ENCODE peak calls at places on chromosomes 11 and 22, in eight cellular contexts. Y, Z, X, M, H, L, N and K are unnamed samples.

GRCh38 chr11:46248270-46249102 is 29.0 kb upstream of the CREB3L1 start:
- DNase-seq in H (peak), Z (no peak), X (no peak), M (no peak), N (no peak), Y (peak), L (no peak), K (no peak)

GRCh38 chr11:69209038-69209350 is 53.3 kb downstream of the SMIM38 start:
- DNase-seq in X (no peak), Y (no peak), L (no peak), N (no peak), M (peak), Z (no peak), H (no peak), K (no peak)

GRCh38 chr11:39374963-39375698 is 2084.3 kb downstream of the LRRC4C start:
- DNase-seq in H (peak), L (peak), M (no peak), Y (peak), N (no peak), Z (no peak), X (no peak), K (no peak)

GRCh38 chr22:47188337-47189055 is 426.0 kb downstream of the TBC1D22A start:
- DNase-seq in H (no peak), X (peak), N (no peak), Z (peak), L (no peak), Y (no peak), M (peak), K (no peak)

GRCh38 chr11:115848614-115849013 is 344.4 kb upstream of the CADM1 start:
- DNase-seq in Z (no peak), M (no peak), Y (no peak), X (no peak), H (no peak), N (no peak), L (no peak), K (no peak)

GRCh38 chr11:79092791-79093313 is 348.0 kb downstream of the TENM4 start:
- DNase-seq in X (no peak), M (no peak), L (peak), Z (no peak), Y (peak), N (no peak), H (peak), K (no peak)

GRCh38 chr11:27472398-27473016 is at the start of gene LGR4:
- DNase-seq in X (peak), Y (peak), N (peak), L (peak), Z (peak), M (peak), H (peak), K (peak)

GRCh38 chr22:20750461-20751184 is 23.3 kb upstream of the SERPIND1 start:
- DNase-seq in X (peak), H (peak), N (peak), Z (peak), M (no peak), L (peak), Y (peak), K (no peak)

GRCh38 chr11:125724125-125724524 is 22.0 kb upstream of the PATE1 start:
- DNase-seq in M (no peak), N (no peak), L (no peak), X (no peak), H (no peak), Y (peak), Z (no peak), K (no peak)
- TF ChIP-seq CTCF in M (no peak), N (no peak), L (no peak), X (no peak), H (no peak), Y (peak), Z (no peak), K (peak)

DNA sequence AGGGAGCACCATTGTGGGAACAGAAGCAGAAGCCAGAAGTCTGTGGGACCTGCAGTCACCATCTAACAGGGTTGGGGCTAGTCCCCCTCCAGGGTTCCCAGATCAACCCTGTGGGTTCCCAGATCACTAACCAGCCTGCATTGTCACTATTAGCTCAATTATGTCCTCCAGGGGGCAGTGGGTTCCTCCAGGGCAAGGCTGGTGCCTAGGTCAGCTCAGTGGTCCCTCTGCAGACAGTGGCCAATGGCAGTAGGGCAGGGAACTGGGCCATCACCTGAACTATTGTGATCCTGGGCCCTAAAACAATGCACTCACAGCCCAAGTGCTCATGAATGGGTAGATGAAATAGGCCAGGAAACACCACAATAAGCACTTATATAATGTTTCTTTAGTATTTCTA is 18.8 kb upstream of the PRSS23 start:
- DNase-seq in Y (no peak), M (no peak), X (no peak), L (no peak), N (no peak), Z (no peak), H (no peak), K (no peak)
- TF ChIP-seq CTCF in Y (no peak), M (no peak), X (no peak), L (no peak), N (no peak), Z (no peak), H (no peak), K (no peak)

GRCh38 chr11:103737791-103738190 is 298.6 kb upstream of the DDI1 start:
- DNase-seq in N (no peak), L (no peak), M (no peak), H (no peak), Y (no peak), X (no peak), Z (no peak), K (no peak)
- TF ChIP-seq CTCF in N (no peak), L (no peak), M (no peak), H (no peak), Y (no peak), X (no peak), Z (no peak), K (no peak)

DNA sequence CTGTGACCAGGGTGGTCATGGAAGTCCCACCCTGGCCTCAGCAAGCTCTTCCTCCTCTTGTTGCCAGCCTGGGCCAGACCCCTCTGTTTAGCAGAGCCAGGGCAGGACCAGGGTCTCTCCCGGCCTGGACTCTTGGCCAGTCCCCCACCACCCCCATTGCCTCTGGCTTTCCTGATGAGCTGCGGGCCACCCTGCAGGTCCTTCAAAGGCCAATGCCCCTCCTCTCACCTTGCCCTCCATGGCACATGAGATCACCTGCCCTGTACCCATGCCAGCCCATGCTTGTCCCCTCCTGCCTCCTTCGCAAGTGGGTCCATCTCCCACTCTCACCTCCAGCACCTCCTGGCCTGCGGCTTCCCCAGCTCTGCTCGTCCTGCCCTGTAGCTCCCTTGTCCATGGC is 10.4 kb downstream of the FADS2 start:
- DNase-seq in Z (peak), L (no peak), N (no peak), M (peak), Y (no peak), H (no peak), X (no peak), K (no peak)
- TF ChIP-seq CTCF in Z (no peak), L (no peak), N (no peak), M (no peak), Y (no peak), H (no peak), X (no peak), K (no peak)

DNA sequence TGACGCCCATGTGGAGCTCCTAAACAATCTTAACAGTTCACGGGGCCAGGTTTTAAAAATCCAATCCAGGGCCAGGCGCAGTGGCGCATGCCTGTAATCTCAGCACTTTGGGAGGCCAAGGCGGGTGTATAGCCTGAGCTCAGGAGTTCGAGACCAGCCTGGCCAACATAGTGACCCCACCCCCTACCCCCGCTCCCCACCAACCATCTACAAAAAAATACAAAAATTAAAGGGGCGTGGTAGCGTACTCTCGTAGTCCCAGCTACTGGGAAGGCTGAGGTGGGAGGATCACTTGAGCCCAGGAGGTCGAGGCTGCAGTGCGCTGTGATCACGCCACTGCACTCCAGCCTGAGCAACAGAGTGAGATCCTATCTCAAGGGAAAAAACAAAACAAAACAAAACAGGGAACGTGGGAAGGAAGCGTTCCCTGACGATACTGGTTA is 689 bp upstream of the SART1 start:
- DNase-seq in M (peak), N (no peak), L (no peak), X (no peak), H (no peak), Y (no peak), Z (no peak), K (no peak)
- TF ChIP-seq CTCF in M (no peak), N (no peak), L (no peak), X (no peak), H (no peak), Y (no peak), Z (no peak), K (no peak)

DNA sequence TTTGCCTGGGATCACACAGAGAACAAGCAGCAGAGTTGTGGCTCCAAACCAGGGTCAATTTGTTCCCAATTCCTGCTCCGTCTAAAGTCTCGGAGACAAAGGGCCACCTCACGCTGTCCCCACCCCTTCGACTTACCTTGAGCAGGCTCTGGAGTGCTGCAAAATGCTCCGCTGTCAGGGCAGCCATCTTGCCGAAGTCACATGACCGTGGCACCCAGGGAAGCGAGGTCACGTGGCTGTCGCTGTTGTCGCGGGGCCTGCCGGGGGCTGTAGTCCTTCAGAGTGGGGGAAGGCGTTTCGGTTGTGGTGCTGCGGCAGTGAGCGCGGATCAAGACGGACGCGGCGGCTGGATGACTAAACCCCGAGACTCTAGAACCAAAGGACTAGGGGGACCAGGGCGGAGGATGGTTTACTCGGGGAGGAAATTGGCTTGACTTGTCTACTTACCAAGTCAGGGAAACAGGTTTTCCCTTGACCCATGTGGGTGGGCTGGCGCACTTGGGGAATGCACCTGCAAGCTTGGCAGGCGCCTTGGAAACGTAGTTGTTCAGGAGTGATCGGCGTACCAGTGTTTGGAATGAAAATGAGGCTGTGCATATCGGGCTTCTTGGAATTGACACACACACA is at the start of gene COMMD9:
- DNase-seq in X (peak), Z (peak), L (peak), M (peak), N (peak), H (peak), Y (peak), K (peak)
- TF ChIP-seq CTCF in X (no peak), Z (no peak), L (no peak), M (no peak), N (no peak), H (no peak), Y (no peak), K (no peak)